ENCODE peak calls at places on chromosome 22, in eight cellular contexts. Q is activated naive CD4-positive, alpha-beta T cell treated with anti-CD3 and anti-CD28 coated beads, Interleukin-2, amount 50 U/mL, for 72 hours; T is mesenchymal stem cell; X is small intestine; S is activated CD4-positive, alpha-beta T cell treated with anti-CD3 and anti-CD28 coated beads, Interleukin-2, amount 50 U/mL, for 24 hours; R is ovary; B is left lobe of liver; O is left ventricle myocardium superior. A is an unnamed sample.

GRCh38 chr22:27617214-27617881 is 184.2 kb downstream of the MN1 start:
- DNase-seq in Q (no peak), S (no peak), R (no peak), X (no peak), B (no peak), O (no peak), T (no peak), A (no peak)

GRCh38 chr22:33864723-33865130 is 55.5 kb downstream of the LARGE1 start:
- DNase-seq in R (no peak), S (no peak), O (peak), Q (no peak), B (peak), X (no peak), T (peak), A (no peak)

GRCh38 chr22:48734961-48735360 is 1092.7 kb downstream of the BRD1 start:
- DNase-seq in O (no peak), T (no peak), R (no peak), S (no peak), Q (no peak), X (no peak), B (no peak), A (no peak)

GRCh38 chr22:49405590-49405989 is 422.1 kb downstream of the BRD1 start:
- DNase-seq in T (no peak), Q (no peak), S (no peak), B (no peak), R (no peak), X (no peak), O (no peak), A (no peak)

GRCh38 chr22:38276161-38276560 is 3.4 kb upstream of the TMEM184B start:
- DNase-seq in B (no peak), T (no peak), O (no peak), S (no peak), R (no peak), Q (no peak), X (no peak), A (no peak)

GRCh38 chr22:35587447-35587870 is 29.7 kb downstream of the MB start:
- DNase-seq in B (peak), O (peak), R (no peak), Q (no peak), T (no peak), X (no peak), S (no peak), A (no peak)

GRCh38 chr22:44292007-44292370 is 20.8 kb downstream of the SHISAL1 start:
- DNase-seq in T (peak), R (no peak), O (no peak), B (no peak), Q (no peak), X (no peak), S (no peak), A (no peak)

GRCh38 chr22:37968452-37969251 is 15.2 kb downstream of the POLR2F start:
- DNase-seq in T (no peak), B (no peak), R (no peak), X (no peak), Q (no peak), O (no peak), S (no peak), A (no peak)

GRCh38 chr22:29041408-29041807 is 20.2 kb downstream of the C22orf31 start:
- DNase-seq in X (no peak), T (peak), S (no peak), B (no peak), R (no peak), O (no peak), Q (no peak), A (no peak)

GRCh38 chr22:50246242-50247175 is 1.7 kb upstream of the TUBGCP6 start:
- DNase-seq in T (no peak), S (no peak), O (no peak), R (peak), X (no peak), Q (no peak), B (no peak), A (no peak)

GRCh38 chr22:27115816-27116256 is 458.4 kb downstream of the MIAT start:
- DNase-seq in B (peak), S (no peak), T (peak), X (peak), R (no peak), O (no peak), Q (no peak), A (no peak)

GRCh38 chr22:44396727-44397722 is 84.3 kb upstream of the SHISAL1 start:
- DNase-seq in S (no peak), B (peak), T (no peak), X (no peak), Q (no peak), O (no peak), R (no peak), A (no peak)

GRCh38 chr22:29563652-29564460 is 10.3 kb upstream of the THOC5 start:
- DNase-seq in O (no peak), B (no peak), R (no peak), S (no peak), T (no peak), Q (no peak), X (no peak), A (no peak)

GRCh38 chr22:37806409-37807338 is 1.1 kb upstream of the GCAT start:
- DNase-seq in X (peak), R (peak), T (peak), S (no peak), O (no peak), B (no peak), Q (no peak), A (peak)

GRCh38 chr22:44828193-44828592 is 75.8 kb downstream of the ARHGAP8 start:
- DNase-seq in X (no peak), R (no peak), Q (peak), B (no peak), T (no peak), S (no peak), O (no peak), A (no peak)

GRCh38 chr22:49965291-49966040 is 4.9 kb downstream of the PIM3 start:
- DNase-seq in T (no peak), O (peak), Q (peak), R (peak), X (no peak), B (no peak), S (no peak), A (no peak)

GRCh38 chr22:49964493-49965290 is 4.1 kb downstream of the PIM3 start:
- DNase-seq in O (peak), Q (peak), S (no peak), R (peak), B (peak), T (no peak), X (no peak), A (no peak)

GRCh38 chr22:46295277-46295971 is 1.2 kb upstream of the GTSE1 start:
- DNase-seq in S (no peak), O (no peak), Q (no peak), X (peak), B (no peak), R (no peak), T (no peak), A (no peak)

GRCh38 chr22:24758164-24758799 is 16.2 kb downstream of the PIWIL3 start:
- DNase-seq in Q (peak), T (peak), O (peak), B (no peak), S (peak), R (peak), X (peak), A (peak)

GRCh38 chr22:42343136-42343484 is 72.7 kb upstream of the TCF20 start:
- DNase-seq in X (no peak), B (no peak), T (no peak), S (no peak), O (no peak), Q (no peak), R (peak), A (no peak)

GRCh38 chr22:42946551-42947198 is 68.3 kb downstream of the PACSIN2 start:
- DNase-seq in X (no peak), Q (no peak), R (no peak), S (no peak), O (no peak), B (no peak), T (no peak), A (no peak)

GRCh38 chr22:20083157-20083890 is 3.3 kb downstream of the DGCR8 start:
- DNase-seq in R (no peak), X (no peak), T (no peak), Q (no peak), B (no peak), S (no peak), O (peak), A (no peak)

GRCh38 chr22:24068717-24069116 is 57.6 kb downstream of the CABIN1 start:
- DNase-seq in X (no peak), T (no peak), S (no peak), O (no peak), R (peak), B (no peak), Q (no peak), A (no peak)

GRCh38 chr22:40979871-40980270 is 28.7 kb downstream of the RBX1 start:
- DNase-seq in O (no peak), Q (no peak), S (no peak), B (no peak), T (no peak), R (no peak), X (no peak), A (no peak)

GRCh38 chr22:30615543-30615954 is 8.6 kb downstream of the TCN2 start:
- DNase-seq in Q (no peak), B (no peak), R (no peak), X (no peak), O (no peak), S (no peak), T (no peak), A (no peak)

GRCh38 chr22:30460147-30460546 is 11.7 kb downstream of the SEC14L3 start:
- DNase-seq in Q (no peak), R (no peak), S (no peak), X (no peak), B (peak), T (no peak), O (no peak), A (no peak)

GRCh38 chr22:48233586-48233985 is 1471.1 kb downstream of the TBC1D22A start:
- DNase-seq in B (no peak), R (no peak), X (no peak), Q (no peak), S (no peak), T (no peak), O (no peak), A (no peak)

GRCh38 chr22:37566329-37566837 is 6.1 kb downstream of the CDC42EP1 start:
- DNase-seq in X (no peak), Q (peak), S (no peak), O (peak), B (no peak), R (no peak), T (no peak), A (no peak)

GRCh38 chr22:24985824-24986214 is 33.3 kb downstream of the KIAA1671 start:
- DNase-seq in T (peak), S (no peak), X (no peak), R (peak), O (no peak), Q (no peak), B (no peak), A (no peak)

GRCh38 chr22:48892571-48893287 is 934.9 kb downstream of the BRD1 start:
- DNase-seq in Q (no peak), O (no peak), B (no peak), R (no peak), T (no peak), X (no peak), S (no peak), A (no peak)

GRCh38 chr22:30861131-30861530 is 107.4 kb downstream of the MORC2 start:
- DNase-seq in B (peak), Q (no peak), T (no peak), X (no peak), S (no peak), O (no peak), R (no peak), A (no peak)

GRCh38 chr22:35728639-35729308 is 11.1 kb downstream of the APOL5 start:
- DNase-seq in O (no peak), T (no peak), R (no peak), B (peak), S (no peak), Q (no peak), X (peak), A (no peak)

GRCh38 chr22:38965614-38966378 is 8.4 kb downstream of the APOBEC3A start:
- DNase-seq in Q (no peak), T (no peak), S (no peak), O (no peak), R (no peak), X (no peak), B (no peak), A (no peak)

GRCh38 chr22:28939932-28940331 is 56.6 kb downstream of the ZNRF3 start:
- DNase-seq in X (no peak), O (no peak), R (no peak), S (no peak), Q (no peak), T (no peak), B (no peak), A (no peak)

GRCh38 chr22:40605676-40606250 is 30.8 kb downstream of the MRTFA start:
- DNase-seq in X (peak), Q (no peak), B (no peak), T (no peak), O (no peak), S (no peak), R (no peak), A (no peak)

GRCh38 chr22:23215294-23216204 is 35.2 kb downstream of the BCR start:
- DNase-seq in O (no peak), T (no peak), S (no peak), B (no peak), R (no peak), Q (peak), X (no peak), A (no peak)